ENCODE peak calls at places on chromosomes 2 and 18, in ten cellular contexts. L is AG08396; Z is glutamatergic neuron; G is naive thymus-derived CD4-positive, alpha-beta T cell; N is psoas muscle; T is NCI-H748 treated with DMSO at 0.1 percent for 48 hours; Q is NCI-H345; W is Ammon's horn; S is stimulated activated naive B cell treated with anti-CD40 and anti-IgM and Interleukin-4, amounts not matched to agents 10 μg/mL and 1 μg/mL and 100 μg/mL, for 72 hours; Y is B cell. O is an unnamed sample.

GRCh38 chr2:239093956-239094355 is 246.1 kb downstream of the TWIST2 start:
- DNase-seq in L (no peak), Z (no peak), G (no peak), N (no peak), T (no peak), Q (no peak), W (no peak), S (no peak), Y (no peak), O (no peak)

GRCh38 chr2:223944166-223944703 is 900 bp downstream of the WDFY1 start:
- DNase-seq in L (peak), Z (peak), G (peak), N (peak), T (no peak), Q (peak), W (peak), S (peak), Y (no peak), O (no peak)

GRCh38 chr2:174603280-174603679 is 5.7 kb upstream of the WIPF1 start:
- DNase-seq in L (peak), Z (peak), G (peak), N (no peak), T (peak), Q (peak), W (peak), S (no peak), Y (peak), O (no peak)

GRCh38 chr2:57696016-57696415 is 350.6 kb upstream of the VRK2 start:
- DNase-seq in L (no peak), Z (peak), G (no peak), N (no peak), T (no peak), Q (peak), W (no peak), S (no peak), Y (no peak), O (no peak)

GRCh38 chr18:75545189-75545588 is 117.7 kb upstream of the SMIM21 start:
- DNase-seq in L (no peak), Z (no peak), G (no peak), N (no peak), T (no peak), Q (no peak), W (no peak), S (no peak), Y (no peak), O (no peak)

GRCh38 chr2:29105375-29105774 is 9.8 kb upstream of the CLIP4 start:
- DNase-seq in L (no peak), Z (no peak), G (no peak), N (no peak), T (no peak), Q (no peak), W (no peak), S (no peak), Y (no peak), O (no peak)

GRCh38 chr2:74836675-74837401 is 2.9 kb downstream of the HK2 start:
- DNase-seq in L (no peak), Z (no peak), G (no peak), N (no peak), T (no peak), Q (no peak), W (no peak), S (no peak), Y (no peak), O (no peak)

GRCh38 chr2:105454801-105455485 is 56.1 kb upstream of the FHL2 start:
- DNase-seq in L (peak), Z (peak), G (no peak), N (no peak), T (no peak), Q (no peak), W (no peak), S (no peak), Y (no peak), O (no peak)

GRCh38 chr18:51716277-51716676 is 518.8 kb upstream of the MEX3C start:
- DNase-seq in L (no peak), Z (no peak), G (no peak), N (no peak), T (no peak), Q (no peak), W (no peak), S (no peak), Y (no peak), O (no peak)

GRCh38 chr2:91748869-91749268 is 3057.4 kb downstream of the RPIA start:
- DNase-seq in L (no peak), Z (peak), G (no peak), N (no peak), T (no peak), Q (no peak), W (no peak), S (no peak), Y (no peak), O (no peak)

GRCh38 chr18:75343389-75343788 is 84.1 kb downstream of the SMIM21 start:
- DNase-seq in L (no peak), Z (no peak), G (no peak), N (no peak), T (no peak), Q (no peak), W (no peak), S (no peak), Y (no peak), O (no peak)

GRCh38 chr2:114814355-114814754 is 371.9 kb downstream of the DPP10 start:
- DNase-seq in L (no peak), Z (no peak), G (no peak), N (no peak), T (no peak), Q (no peak), W (no peak), S (no peak), Y (no peak), O (no peak)

GRCh38 chr2:170827841-170828532 is 11.3 kb downstream of the GAD1 start:
- DNase-seq in L (no peak), Z (no peak), G (no peak), N (no peak), T (no peak), Q (no peak), W (no peak), S (no peak), Y (no peak), O (no peak)

GRCh38 chr2:102540882-102541281 is 67.9 kb downstream of the SLC9A4 start:
- DNase-seq in L (no peak), Z (no peak), G (no peak), N (no peak), T (no peak), Q (no peak), W (no peak), S (no peak), Y (no peak), O (no peak)

GRCh38 chr18:50578030-50578429 is 18.1 kb downstream of the MAPK4 start:
- DNase-seq in L (no peak), Z (no peak), G (no peak), N (no peak), T (no peak), Q (peak), W (no peak), S (no peak), Y (no peak), O (no peak)